ENCODE peak calls at places on chromosomes 13 and 19, in ten cellular contexts. Q, T, U, P, J, S, M, L, V and E are unnamed samples.

GRCh38 chr19:21921691-21922180 is 85.8 kb upstream of the ZNF43 start:
- DNase-seq in Q (no peak), T (no peak), U (no peak), P (no peak), J (no peak), S (no peak), M (no peak), L (no peak), V (no peak), E (no peak)

GRCh38 chr19:50036905-50037304 is 11.1 kb downstream of the ZNF473 start:
- DNase-seq in Q (no peak), T (no peak), U (no peak), P (no peak), J (no peak), S (no peak), M (no peak), L (no peak), V (no peak), E (no peak)

GRCh38 chr13:101262306-101262705 is 154.0 kb downstream of the NALCN start:
- DNase-seq in Q (no peak), T (no peak), U (no peak), P (no peak), J (no peak), S (no peak), M (no peak), L (no peak), V (no peak), E (no peak)

GRCh38 chr19:4352701-4353121 is 9.3 kb downstream of the MPND start:
- DNase-seq in Q (no peak), T (no peak), U (no peak), P (no peak), J (peak), S (no peak), M (peak), L (no peak), V (peak), E (peak)

GRCh38 chr13:23871616-23872220 is 17.5 kb downstream of the MIPEP start:
- DNase-seq in Q (no peak), T (no peak), U (no peak), P (no peak), J (peak), S (no peak), M (no peak), L (no peak), V (no peak), E (no peak)

GRCh38 chr19:13557756-13558398 is 51.6 kb upstream of the CACNA1A start:
- DNase-seq in Q (no peak), T (no peak), U (no peak), P (no peak), J (peak), S (no peak), M (no peak), L (no peak), V (no peak), E (no peak)

GRCh38 chr13:111202745-111203144 is 87.6 kb downstream of the ARHGEF7 start:
- DNase-seq in Q (no peak), T (no peak), U (no peak), P (no peak), J (peak), S (no peak), M (no peak), L (peak), V (peak), E (no peak)

GRCh38 chr13:113589251-113589960 is 4.9 kb downstream of the TFDP1 start:
- DNase-seq in Q (no peak), T (no peak), U (no peak), P (peak), J (no peak), S (no peak), M (peak), L (no peak), V (no peak), E (no peak)

GRCh38 chr19:11496391-11497163 is 9.1 kb downstream of the ZNF653 start:
- DNase-seq in Q (no peak), T (peak), U (peak), P (peak), J (peak), S (peak), M (peak), L (peak), V (peak), E (peak)

GRCh38 chr19:48770223-48770622 is 14.9 kb downstream of the FGF21 start:
- DNase-seq in Q (no peak), T (no peak), U (no peak), P (no peak), J (no peak), S (no peak), M (no peak), L (no peak), V (no peak), E (no peak)

GRCh38 chr19:58054792-58055482 is 4.1 kb upstream of the ZNF135 start:
- DNase-seq in Q (no peak), T (no peak), U (no peak), P (no peak), J (no peak), S (no peak), M (no peak), L (no peak), V (no peak), E (no peak)

GRCh38 chr13:82758056-82758455 is 1124.2 kb downstream of the SLITRK1 start:
- DNase-seq in Q (no peak), T (no peak), U (no peak), P (no peak), J (no peak), S (no peak), M (no peak), L (peak), V (peak), E (no peak)
- TF ChIP-seq CTCF in Q (no peak), T (no peak), U (no peak), P (no peak), J (no peak), S (no peak), M (no peak), L (peak), V (peak), E (no peak)

GRCh38 chr13:49248433-49249002 is 793 bp downstream of the CDADC1 start:
- DNase-seq in Q (no peak), T (no peak), U (no peak), P (no peak), J (no peak), S (peak), M (no peak), L (no peak), V (peak), E (no peak)
- TF ChIP-seq CTCF in Q (no peak), T (peak), U (peak), P (no peak), J (peak), S (no peak), M (no peak), L (peak), V (peak), E (no peak)

GRCh38 chr13:98413796-98414195 is 163.1 kb downstream of the STK24 start:
- DNase-seq in Q (no peak), T (no peak), U (no peak), P (no peak), J (no peak), S (no peak), M (no peak), L (no peak), V (no peak), E (no peak)
- TF ChIP-seq CTCF in Q (no peak), T (no peak), U (no peak), P (no peak), J (no peak), S (no peak), M (no peak), L (no peak), V (no peak), E (no peak)

DNA sequence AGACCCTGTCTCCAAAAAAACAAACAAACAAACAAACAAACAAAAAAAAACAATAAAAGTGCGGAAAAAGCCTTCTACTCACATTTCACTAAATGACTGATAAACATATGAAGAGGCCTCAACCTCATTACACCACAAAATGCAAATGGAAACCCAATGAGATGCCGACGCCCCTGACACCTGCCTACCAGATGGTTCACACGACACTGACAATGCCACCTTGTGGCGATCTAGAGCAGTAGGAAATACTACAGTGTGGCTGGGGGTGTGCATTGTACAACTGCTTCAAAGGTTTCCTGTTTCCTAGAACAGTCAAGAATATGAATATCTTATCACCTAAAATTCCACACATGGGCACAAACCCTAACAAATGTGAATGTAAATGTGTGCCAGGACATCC is 14.0 kb downstream of the SCGB2B2 start:
- DNase-seq in Q (no peak), T (no peak), U (no peak), P (no peak), J (peak), S (peak), M (no peak), L (peak), V (no peak), E (peak)
- TF ChIP-seq CTCF in Q (no peak), T (peak), U (peak), P (peak), J (peak), S (peak), M (peak), L (peak), V (no peak), E (peak)

GRCh38 chr19:17511724-17512573 is 500 bp downstream of the PGLS start:
- DNase-seq in Q (peak), T (no peak), U (peak), P (peak), J (peak), S (peak), M (peak), L (peak), V (peak), E (peak)
- TF ChIP-seq CTCF in Q (no peak), T (peak), U (peak), P (peak), J (peak), S (no peak), M (peak), L (no peak), V (peak), E (no peak)

DNA sequence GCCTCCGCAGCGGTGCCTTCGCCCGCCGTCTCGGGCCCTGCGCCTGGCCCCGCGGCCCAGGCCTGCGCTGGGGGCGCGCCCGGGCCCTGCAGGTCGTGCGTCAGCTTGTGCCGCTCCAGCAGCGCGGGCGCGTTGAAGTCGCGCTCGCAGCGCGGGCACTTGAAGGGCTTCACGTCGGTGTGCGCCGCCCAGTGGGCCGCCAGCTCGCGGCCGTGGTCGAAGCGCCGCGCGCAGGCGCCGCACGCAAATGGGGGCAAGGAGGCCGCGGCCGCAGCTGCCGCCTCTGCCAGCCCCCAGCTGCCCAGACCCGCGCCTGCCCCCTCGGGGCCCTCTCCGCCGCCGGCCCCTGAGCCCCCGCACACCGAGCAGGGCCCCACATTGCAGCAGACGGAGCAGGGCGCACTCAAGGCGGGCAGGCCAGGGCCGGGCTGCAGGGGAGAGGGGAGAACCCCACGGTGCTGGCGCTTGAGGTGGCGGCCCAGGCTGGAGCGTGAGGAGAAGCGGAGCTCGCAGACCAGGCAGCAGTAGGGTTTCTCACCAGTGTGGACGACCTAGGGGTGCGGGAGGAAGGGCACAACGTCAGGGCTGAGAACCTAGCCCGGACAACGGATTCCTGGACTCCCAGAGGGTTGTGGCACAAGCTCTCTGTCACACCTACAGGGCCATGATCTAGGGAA is 6.1 kb downstream of the FIZ1 start:
- DNase-seq in Q (no peak), T (no peak), U (no peak), P (peak), J (no peak), S (no peak), M (peak), L (no peak), V (no peak), E (no peak)
- TF ChIP-seq CTCF in Q (no peak), T (no peak), U (no peak), P (no peak), J (no peak), S (no peak), M (no peak), L (no peak), V (no peak), E (no peak)